ENCODE peak calls at places on chromosomes 4 and X, in seven cellular contexts. X, D, L, Z, R, W and C are unnamed samples.

GRCh38 chr4:177671845-177672244 is 229.6 kb upstream of the AGA start:
- DNase-seq in X (no peak), D (no peak), L (no peak), Z (no peak), R (no peak), W (no peak), C (no peak)

GRCh38 chrX:15438332-15438731 is 54.1 kb upstream of the VEGFD start:
- DNase-seq in X (no peak), D (no peak), L (no peak), Z (no peak), R (no peak), W (no peak), C (no peak)

GRCh38 chrX:134807039-134807729 is 148.9 kb upstream of the PLAC1 start:
- DNase-seq in X (peak), D (peak), L (peak), Z (peak), R (peak), W (peak), C (peak)

GRCh38 chrX:49177338-49177833 is 5.7 kb downstream of the PLP2 start:
- DNase-seq in X (no peak), D (no peak), L (no peak), Z (no peak), R (no peak), W (no peak), C (no peak)

GRCh38 chr4:177879851-177880250 is 437.6 kb upstream of the AGA start:
- DNase-seq in X (no peak), D (no peak), L (no peak), Z (no peak), R (no peak), W (no peak), C (no peak)

GRCh38 chrX:48897157-48897620 is 379 bp downstream of the TIMM17B start:
- DNase-seq in X (peak), D (peak), L (peak), Z (peak), R (peak), W (peak), C (peak)

GRCh38 chrX:43756076-43756475 is 100.0 kb downstream of the MAOA start:
- DNase-seq in X (no peak), D (no peak), L (no peak), Z (no peak), R (no peak), W (no peak), C (no peak)

GRCh38 chrX:50905334-50905733 is 5.2 kb upstream of the BMP15 start:
- DNase-seq in X (no peak), D (no peak), L (peak), Z (no peak), R (no peak), W (no peak), C (no peak)

GRCh38 chr4:61938250-61938846 is 738.2 kb downstream of the ADGRL3 start:
- DNase-seq in X (no peak), D (no peak), L (no peak), Z (no peak), R (no peak), W (no peak), C (no peak)

GRCh38 chrX:131812847-131813825 is 210.0 kb upstream of the STK26 start:
- DNase-seq in X (peak), D (peak), L (peak), Z (peak), R (no peak), W (peak), C (no peak)

GRCh38 chrX:133254666-133255065 is 36.5 kb upstream of the TFDP3 start:
- DNase-seq in X (no peak), D (no peak), L (no peak), Z (no peak), R (no peak), W (peak), C (no peak)

GRCh38 chrX:145003443-145003842 is 243.9 kb upstream of the SPANXN1 start:
- DNase-seq in X (no peak), D (no peak), L (peak), Z (no peak), R (no peak), W (no peak), C (no peak)

DNA sequence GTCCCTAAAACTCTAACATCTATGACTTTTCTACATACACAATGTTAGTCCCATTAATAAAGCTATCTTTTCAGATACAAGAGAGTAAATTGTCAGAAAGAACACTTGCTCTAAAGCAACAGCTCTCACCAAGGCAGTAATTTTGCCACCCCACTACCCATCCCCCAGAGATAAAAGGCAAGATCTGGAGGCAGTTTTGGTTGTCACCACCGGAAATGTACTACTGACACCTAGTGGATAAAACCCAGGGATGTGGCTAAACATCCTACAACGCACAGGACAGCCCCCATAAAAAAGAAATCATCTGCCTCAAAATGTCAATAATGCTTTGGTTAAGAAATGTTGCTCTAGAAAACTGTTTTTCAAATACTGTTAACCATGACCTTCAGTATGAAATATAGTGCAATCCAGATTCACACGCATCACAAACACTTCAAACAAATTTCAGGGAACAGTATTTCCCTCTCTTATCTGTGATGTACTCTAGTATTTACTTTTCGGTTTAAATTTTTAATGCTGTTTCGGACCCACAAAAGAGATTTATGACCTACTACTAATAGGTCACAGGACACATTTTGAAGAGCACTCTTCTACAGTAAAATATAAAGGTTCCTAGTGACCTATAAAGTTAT is 5.1 kb downstream of the FBXL5 start:
- DNase-seq in X (peak), D (peak), L (peak), Z (no peak), R (peak), W (peak), C (peak)
- TF ChIP-seq CTCF in X (peak), D (peak), L (peak), Z (no peak), R (peak), W (peak), C (peak)

GRCh38 chr4:1113311-1114009 is at the start of gene RNF212:
- DNase-seq in X (no peak), D (peak), L (no peak), Z (peak), R (peak), W (no peak), C (no peak)
- H3K4me3 ChIP-seq in X (peak), D (no peak), L (peak), Z (no peak), R (peak), W (peak), C (no peak)

GRCh38 chrX:149831473-149831872 is 49.5 kb upstream of the MAGEA8 start:
- DNase-seq in X (no peak), D (no peak), L (no peak), Z (no peak), R (no peak), W (no peak), C (no peak)
- TF ChIP-seq CTCF in X (no peak), D (no peak), L (no peak), Z (no peak), R (no peak), W (no peak), C (no peak)

DNA sequence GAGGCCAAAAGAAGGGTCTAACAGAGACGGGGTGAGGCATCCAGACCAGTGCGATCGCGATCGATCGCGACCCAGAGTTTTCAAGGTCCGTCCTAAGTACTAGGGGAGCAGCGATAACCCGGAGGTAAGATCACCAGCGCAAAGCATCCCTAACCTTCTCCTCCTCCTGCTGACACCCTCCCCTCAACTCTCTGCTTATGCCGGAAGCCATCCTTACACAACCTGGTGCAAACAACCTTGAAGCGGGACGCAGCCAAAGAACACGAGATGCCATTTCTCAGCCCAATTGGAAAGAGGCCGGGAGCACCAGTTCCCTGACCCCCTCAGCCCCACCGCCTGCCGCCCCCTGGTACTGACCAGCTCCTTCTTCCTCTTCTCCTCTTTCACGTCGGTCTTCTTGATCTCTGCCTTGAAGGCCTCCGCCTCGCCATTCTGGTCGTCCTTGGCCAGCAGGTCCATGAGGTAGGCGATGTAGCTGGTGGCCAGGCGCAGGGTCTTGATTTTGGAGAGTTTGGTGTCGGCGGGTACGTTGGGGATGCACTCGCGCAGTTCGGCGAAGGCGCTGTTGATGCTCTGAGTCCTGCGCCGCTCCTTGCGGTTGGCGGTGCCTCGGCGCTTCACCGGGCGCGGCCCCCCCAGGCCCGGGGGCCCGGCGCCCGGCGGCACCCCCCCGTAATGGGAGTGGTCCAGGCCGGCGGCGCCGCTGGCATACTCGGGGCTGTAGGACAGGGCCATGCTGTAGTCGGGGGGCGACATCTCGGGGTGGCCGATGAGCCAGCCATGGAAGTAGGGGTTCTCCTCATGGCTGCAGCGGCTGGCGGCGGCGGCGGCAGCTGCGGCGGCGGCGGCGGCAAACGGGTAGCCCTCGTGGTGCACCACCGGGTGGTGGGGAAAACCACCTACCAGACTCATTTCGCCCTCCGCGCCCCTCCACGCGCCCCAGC is 1.4 kb downstream of the HAND2 start:
- DNase-seq in X (no peak), D (no peak), L (peak), Z (peak), R (no peak), W (peak), C (no peak)
- H3K4me3 ChIP-seq in X (no peak), D (no peak), L (peak), Z (peak), R (peak), W (peak), C (no peak)

GRCh38 chr4:7186081-7186480 is 6.3 kb upstream of the SORCS2 start:
- DNase-seq in X (no peak), D (peak), L (no peak), Z (no peak), R (peak), W (no peak), C (no peak)
- TF ChIP-seq CTCF in X (no peak), D (peak), L (peak), Z (no peak), R (peak), W (peak), C (peak)

GRCh38 chr4:131248314-131248713 is 1900.8 kb upstream of the PCDH10 start:
- DNase-seq in X (no peak), D (no peak), L (no peak), Z (no peak), R (no peak), W (no peak), C (no peak)
- H3K4me3 ChIP-seq in X (no peak), D (no peak), L (no peak), Z (no peak), R (no peak), W (no peak), C (no peak)

GRCh38 chr4:142036795-142037583 is 400.6 kb downstream of the IL15 start:
- DNase-seq in X (no peak), D (no peak), L (peak), Z (no peak), R (no peak), W (peak), C (no peak)

GRCh38 chr4:142044271-142044670 is 407.9 kb downstream of the IL15 start:
- DNase-seq in X (no peak), D (no peak), L (peak), Z (no peak), R (no peak), W (peak), C (no peak)

GRCh38 chr4:142041788-142042187 is 405.4 kb downstream of the IL15 start:
- DNase-seq in X (no peak), D (no peak), L (no peak), Z (no peak), R (no peak), W (no peak), C (no peak)

GRCh38 chr4:142043509-142043908 is 407.1 kb downstream of the IL15 start:
- DNase-seq in X (no peak), D (no peak), L (peak), Z (no peak), R (no peak), W (peak), C (no peak)

GRCh38 chr4:142040043-142040442 is 403.7 kb downstream of the IL15 start:
- DNase-seq in X (no peak), D (no peak), L (no peak), Z (no peak), R (no peak), W (no peak), C (no peak)
- TF ChIP-seq CTCF in X (no peak), D (no peak), L (no peak), Z (no peak), R (no peak), W (no peak), C (peak)